ENCODE peak calls at places on chromosomes 5 and 9, in nine cellular contexts. H is brain microvascular endothelial cell; S is activated gamma-delta T cell; Q is fibroblast of the aortic adventitia; F is cardiac fibroblast; C is CD4-positive, alpha-beta memory T cell; Z is Right ventricle myocardium superior; Y is H9; U is stimulated activated naive CD8-positive, alpha-beta T cell treated with anti-CD3 and anti-CD28 coated beads, Interleukin-15, amount 100 ng/mL, for 72 hours. W is an unnamed sample.

GRCh38 chr9:18331808-18332209 is 142.1 kb upstream of the ADAMTSL1 start:
- DNase-seq in H (peak), S (no peak), Q (peak), F (no peak), C (no peak), Z (no peak), Y (no peak), U (no peak), W (peak)

GRCh38 chr5:23332650-23333251 is 174.7 kb upstream of the PRDM9 start:
- DNase-seq in H (no peak), S (no peak), Q (no peak), F (peak), C (no peak), Z (no peak), Y (no peak), U (no peak), W (no peak)

GRCh38 chr5:88677502-88677901 is 205.5 kb downstream of the MEF2C start:
- DNase-seq in H (no peak), S (no peak), Q (no peak), F (no peak), C (no peak), Z (no peak), Y (no peak), U (no peak), W (peak)

GRCh38 chr5:115033861-115034260 is 135.8 kb downstream of the TRIM36 start:
- DNase-seq in H (no peak), S (no peak), Q (no peak), F (no peak), C (no peak), Z (no peak), Y (peak), U (no peak), W (no peak)

GRCh38 chr9:78954286-78954685 is 617.5 kb upstream of the TLE4 start:
- DNase-seq in H (no peak), S (no peak), Q (peak), F (peak), C (no peak), Z (no peak), Y (no peak), U (no peak), W (peak)

GRCh38 chr9:85553475-85553874 is 188.3 kb downstream of the AGTPBP1 start:
- DNase-seq in H (no peak), S (no peak), Q (no peak), F (no peak), C (no peak), Z (no peak), Y (no peak), U (no peak), W (no peak)

GRCh38 chr5:180375955-180376354 is 22.8 kb upstream of the GFPT2 start:
- DNase-seq in H (no peak), S (no peak), Q (no peak), F (no peak), C (no peak), Z (no peak), Y (no peak), U (no peak), W (no peak)

GRCh38 chr9:34628656-34629491 is at the start of gene ARID3C:
- DNase-seq in H (no peak), S (peak), Q (no peak), F (no peak), C (peak), Z (no peak), Y (peak), U (no peak), W (no peak)

GRCh38 chr5:159286420-159287035 is 23.4 kb downstream of the UBLCP1 start:
- DNase-seq in H (no peak), S (no peak), Q (peak), F (peak), C (peak), Z (no peak), Y (no peak), U (no peak), W (peak)

GRCh38 chr9:86639899-86640379 is 285.7 kb upstream of the TUT7 start:
- DNase-seq in H (no peak), S (no peak), Q (no peak), F (no peak), C (no peak), Z (no peak), Y (no peak), U (no peak), W (no peak)

GRCh38 chr5:137212471-137212870 is 286.7 kb downstream of the SPOCK1 start:
- DNase-seq in H (no peak), S (no peak), Q (no peak), F (no peak), C (no peak), Z (no peak), Y (no peak), U (no peak), W (no peak)

GRCh38 chr9:117720555-117720954 is 16.4 kb downstream of the TLR4 start:
- DNase-seq in H (no peak), S (no peak), Q (peak), F (peak), C (no peak), Z (peak), Y (no peak), U (no peak), W (no peak)

GRCh38 chr5:3185488-3185887 is 410.1 kb upstream of the IRX1 start:
- DNase-seq in H (no peak), S (no peak), Q (no peak), F (no peak), C (no peak), Z (no peak), Y (no peak), U (no peak), W (no peak)

GRCh38 chr5:132275367-132276220 is 18.1 kb downstream of the PDLIM4 start:
- DNase-seq in H (no peak), S (no peak), Q (no peak), F (no peak), C (no peak), Z (no peak), Y (no peak), U (no peak), W (no peak)

GRCh38 chr9:79694676-79695400 is 123.1 kb downstream of the TLE4 start:
- DNase-seq in H (peak), S (no peak), Q (peak), F (peak), C (no peak), Z (no peak), Y (peak), U (no peak), W (peak)

GRCh38 chr5:103573411-103573810 is 10.8 kb upstream of the NUDT12 start:
- DNase-seq in H (no peak), S (no peak), Q (no peak), F (no peak), C (no peak), Z (no peak), Y (peak), U (no peak), W (no peak)

GRCh38 chr9:123448247-123448646 is 92.2 kb downstream of the CRB2 start:
- DNase-seq in H (no peak), S (no peak), Q (no peak), F (no peak), C (no peak), Z (no peak), Y (peak), U (no peak), W (no peak)

GRCh38 chr5:131630208-131630962 is 4.6 kb downstream of the RAPGEF6 start:
- DNase-seq in H (no peak), S (no peak), Q (no peak), F (no peak), C (no peak), Z (no peak), Y (no peak), U (no peak), W (no peak)

GRCh38 chr5:32482193-32482592 is 37.7 kb upstream of the ZFR start:
- DNase-seq in H (no peak), S (no peak), Q (no peak), F (no peak), C (no peak), Z (no peak), Y (no peak), U (no peak), W (no peak)

GRCh38 chr5:59587489-59588337 is 305.8 kb downstream of the PDE4D start:
- DNase-seq in H (peak), S (no peak), Q (peak), F (peak), C (no peak), Z (peak), Y (peak), U (no peak), W (peak)

GRCh38 chr9:74497750-74498615 is 848 bp downstream of the RORB start:
- DNase-seq in H (no peak), S (no peak), Q (peak), F (peak), C (no peak), Z (peak), Y (peak), U (peak), W (peak)

GRCh38 chr5:65066385-65066784 is 297.7 kb downstream of the CWC27 start:
- DNase-seq in H (no peak), S (no peak), Q (no peak), F (no peak), C (no peak), Z (no peak), Y (no peak), U (no peak), W (no peak)

GRCh38 chr5:95057610-95058009 is 227.3 kb downstream of the MCTP1 start:
- DNase-seq in H (no peak), S (no peak), Q (no peak), F (no peak), C (no peak), Z (no peak), Y (no peak), U (no peak), W (no peak)

GRCh38 chr5:168468836-168469235 is 17.4 kb upstream of the RARS1 start:
- DNase-seq in H (peak), S (no peak), Q (peak), F (peak), C (no peak), Z (no peak), Y (no peak), U (no peak), W (peak)

GRCh38 chr9:89695441-89695891 is 90.7 kb downstream of the GADD45G start:
- DNase-seq in H (no peak), S (no peak), Q (no peak), F (no peak), C (no peak), Z (no peak), Y (peak), U (no peak), W (no peak)

GRCh38 chr5:158010831-158011230 is 151.9 kb upstream of the CLINT1 start:
- DNase-seq in H (no peak), S (no peak), Q (no peak), F (no peak), C (no peak), Z (no peak), Y (no peak), U (no peak), W (no peak)

GRCh38 chr9:133004091-133005072 is 25.9 kb downstream of the GFI1B start:
- DNase-seq in H (no peak), S (no peak), Q (no peak), F (no peak), C (no peak), Z (no peak), Y (no peak), U (no peak), W (no peak)

GRCh38 chr5:177440211-177440989 is 6.2 kb upstream of the PRR7 start:
- DNase-seq in H (no peak), S (no peak), Q (no peak), F (no peak), C (peak), Z (no peak), Y (peak), U (peak), W (no peak)

GRCh38 chr5:73816656-73817420 is 190.8 kb downstream of the ARHGEF28 start:
- DNase-seq in H (peak), S (no peak), Q (peak), F (peak), C (no peak), Z (no peak), Y (no peak), U (no peak), W (peak)

GRCh38 chr5:160011471-160011870 is 2.5 kb downstream of the TTC1 start:
- DNase-seq in H (no peak), S (no peak), Q (no peak), F (no peak), C (no peak), Z (no peak), Y (no peak), U (no peak), W (no peak)

GRCh38 chr9:16986441-16987387 is 116.2 kb upstream of the BNC2 start:
- DNase-seq in H (peak), S (no peak), Q (peak), F (peak), C (no peak), Z (no peak), Y (no peak), U (no peak), W (peak)

GRCh38 chr9:121331992-121332685 is 37.9 kb downstream of the STOM start:
- DNase-seq in H (peak), S (no peak), Q (peak), F (peak), C (no peak), Z (no peak), Y (no peak), U (no peak), W (peak)

GRCh38 chr9:133525677-133526076 is 918 bp upstream of the MYMK start:
- DNase-seq in H (no peak), S (no peak), Q (no peak), F (no peak), C (no peak), Z (peak), Y (no peak), U (no peak), W (no peak)

GRCh38 chr5:72427488-72428437 is 79.4 kb downstream of the ZNF366 start:
- DNase-seq in H (peak), S (no peak), Q (peak), F (peak), C (no peak), Z (peak), Y (peak), U (no peak), W (peak)

GRCh38 chr9:75185585-75186170 is 97.4 kb downstream of the OSTF1 start:
- DNase-seq in H (peak), S (no peak), Q (peak), F (peak), C (peak), Z (no peak), Y (peak), U (peak), W (peak)

GRCh38 chr9:134591082-134591571 is 50.5 kb upstream of the COL5A1 start:
- DNase-seq in H (no peak), S (no peak), Q (peak), F (no peak), C (no peak), Z (no peak), Y (no peak), U (no peak), W (peak)

GRCh38 chr9:111237447-111237846 is 92.6 kb downstream of the OR2K2 start:
- DNase-seq in H (no peak), S (no peak), Q (no peak), F (no peak), C (no peak), Z (no peak), Y (no peak), U (no peak), W (no peak)

W was measured in fibroblast of lung.